ENCODE peak calls at places on chromosomes 12 and 14, in seven cellular contexts. F is Kasumi-1; U is nephron progenitor cell; L is progenitor cell of endocrine pancreas; T is GM10248; D is NB4; A is CD8-positive, alpha-beta T cell. H is an unnamed sample.

GRCh38 chr12:132314516-132315233 is 14.7 kb downstream of the GALNT9 start:
- DNase-seq in F (peak; percentile 49), U (no peak), L (no peak), T (no peak), D (peak; percentile 90), A (no peak), H (peak; percentile 16)

GRCh38 chr12:9707864-9708808 is 24.8 kb downstream of the CLECL1 start:
- DNase-seq in F (peak; percentile 28), U (peak; percentile 49), L (peak; percentile 35), T (peak; percentile 19), D (peak; percentile 68), A (peak; percentile 81), H (peak; percentile 65)

GRCh38 chr14:54767139-54767431 is 135.5 kb downstream of the GCH1 start:
- DNase-seq in F (no peak), U (no peak), L (no peak), T (no peak), D (no peak), A (no peak), H (no peak)

GRCh38 chr12:18580286-18580685 is 157.5 kb downstream of the PLCZ1 start:
- DNase-seq in F (no peak), U (no peak), L (no peak), T (no peak), D (no peak), A (no peak), H (no peak)

GRCh38 chr12:54526800-54527630 is 22.4 kb upstream of the PDE1B start:
- DNase-seq in F (peak; percentile 56), U (peak; percentile 81), L (peak; percentile 48), T (peak; percentile 30), D (peak; percentile 63), A (no peak), H (peak; percentile 8)

GRCh38 chr12:29455087-29455486 is 42.4 kb downstream of the OVCH1 start:
- DNase-seq in F (no peak), U (no peak), L (no peak), T (no peak), D (no peak), A (no peak), H (no peak)

GRCh38 chr12:65597527-65597926 is 226.8 kb upstream of the HMGA2 start:
- DNase-seq in F (peak; percentile 22), U (no peak), L (no peak), T (no peak), D (peak; percentile 8), A (no peak), H (no peak)

GRCh38 chr12:116123511-116124258 is 153.8 kb downstream of the MED13L start:
- DNase-seq in F (peak; percentile 28), U (peak; percentile 20), L (no peak), T (peak; percentile 34), D (peak; percentile 85), A (no peak), H (peak; percentile 23)

GRCh38 chr14:72683787-72684186 is 210.1 kb downstream of the DPF3 start:
- DNase-seq in F (no peak), U (no peak), L (no peak), T (no peak), D (no peak), A (no peak), H (no peak)

GRCh38 chr12:124696689-124697476 is 129.5 kb upstream of the NCOR2 start:
- DNase-seq in F (no peak), U (no peak), L (no peak), T (no peak), D (no peak), A (no peak), H (no peak)

GRCh38 chr14:39827901-39828655 is 395.8 kb upstream of the FBXO33 start:
- DNase-seq in F (no peak), U (no peak), L (no peak), T (peak; percentile 48), D (no peak), A (no peak), H (no peak)

GRCh38 chr12:85390281-85390680 is 110.3 kb downstream of the ALX1 start:
- DNase-seq in F (no peak), U (no peak), L (no peak), T (no peak), D (no peak), A (no peak), H (no peak)